ENCODE peak calls at places on chromosomes 16 and 17, in ten cellular contexts. G, P, Q, K, S, Y, E, I, J and M are unnamed samples.

GRCh38 chr16:54203384-54203783 is 83.2 kb downstream of the IRX3 start:
- DNase-seq in P (no peak), K (no peak), Q (no peak), I (no peak), G (no peak), J (no peak), E (no peak), S (no peak), Y (no peak), M (no peak)

GRCh38 chr17:50848039-50848438 is 12.7 kb downstream of the WFIKKN2 start:
- DNase-seq in S (no peak), Y (no peak), I (no peak), G (no peak), J (no peak), E (no peak), K (no peak), P (no peak), Q (no peak), M (no peak)

GRCh38 chr17:38868095-38868967 is 1.5 kb upstream of the LASP1 start:
- DNase-seq in Y (no peak), S (peak), E (peak), K (no peak), J (no peak), Q (no peak), G (peak), I (no peak), P (peak), M (no peak)

GRCh38 chr17:76394166-76394565 is 9.8 kb downstream of the SPHK1 start:
- DNase-seq in G (peak), K (no peak), J (no peak), S (no peak), Q (no peak), E (no peak), Y (no peak), I (no peak), P (no peak), M (no peak)

GRCh38 chr16:89017956-89018604 is 41.1 kb upstream of the CBFA2T3 start:
- DNase-seq in P (no peak), S (peak), E (no peak), Y (no peak), I (no peak), K (no peak), Q (peak), G (no peak), J (no peak), M (no peak)

GRCh38 chr16:13672196-13672595 is 247.8 kb upstream of the ERCC4 start:
- DNase-seq in S (no peak), Q (no peak), K (no peak), I (no peak), Y (no peak), G (no peak), P (no peak), E (no peak), J (no peak), M (no peak)

GRCh38 chr17:74369221-74369620 is 1.9 kb downstream of the GPR142 start:
- DNase-seq in Y (peak), I (no peak), Q (no peak), K (peak), S (no peak), J (no peak), G (no peak), E (no peak), P (no peak), M (no peak)

GRCh38 chr17:45722161-45722560 is 62.0 kb upstream of the CRHR1 start:
- DNase-seq in Q (peak), P (peak), K (no peak), E (no peak), Y (no peak), I (no peak), S (no peak), G (peak), J (no peak), M (peak)

GRCh38 chr16:56352351-56353053 is 72.8 kb downstream of the AMFR start:
- DNase-seq in Q (no peak), K (no peak), E (no peak), G (no peak), Y (no peak), J (no peak), S (peak), P (no peak), I (no peak), M (no peak)

GRCh38 chr17:48586355-48586924 is 3.6 kb downstream of the HOXB3 start:
- DNase-seq in I (no peak), K (no peak), G (peak), P (no peak), Q (no peak), S (no peak), E (no peak), J (no peak), Y (no peak), M (no peak)

GRCh38 chr16:5323284-5323683 is 225.7 kb upstream of the EEF2KMT start:
- DNase-seq in J (no peak), G (no peak), S (no peak), Y (no peak), I (no peak), P (no peak), Q (no peak), E (no peak), K (no peak), M (no peak)

GRCh38 chr16:68105611-68106010 is 20.4 kb downstream of the NFATC3 start:
- DNase-seq in P (no peak), G (no peak), E (no peak), S (no peak), Q (no peak), I (no peak), K (no peak), Y (no peak), J (no peak), M (no peak)

GRCh38 chr17:2335726-2336214 is 487 bp downstream of the TSR1 start:
- DNase-seq in G (peak), I (no peak), Q (peak), Y (peak), P (peak), K (no peak), J (peak), E (no peak), S (no peak), M (no peak)

GRCh38 chr16:64206877-64207276 is 915.0 kb downstream of the CDH11 start:
- DNase-seq in Y (no peak), E (no peak), S (no peak), Q (no peak), P (no peak), I (no peak), J (no peak), G (no peak), K (no peak), M (no peak)

GRCh38 chr17:46033392-46033791 is 34.3 kb downstream of the STH start:
- DNase-seq in K (no peak), I (no peak), P (no peak), S (no peak), G (no peak), Y (no peak), E (no peak), J (no peak), Q (no peak), M (no peak)

GRCh38 chr17:41530062-41531048 is 2.2 kb upstream of the KRT19 start:
- DNase-seq in K (no peak), G (peak), E (no peak), S (no peak), Q (peak), J (no peak), I (no peak), Y (no peak), P (peak), M (peak)

GRCh38 chr17:6505425-6506142 is 50.8 kb downstream of the PITPNM3 start:
- DNase-seq in Y (no peak), Q (no peak), G (peak), P (no peak), J (no peak), I (no peak), E (no peak), K (no peak), S (no peak), M (no peak)

GRCh38 chr16:31474173-31474714 is 2.3 kb downstream of the TGFB1I1 start:
- DNase-seq in K (no peak), I (no peak), G (no peak), E (no peak), S (no peak), P (peak), Q (peak), J (no peak), Y (no peak), M (no peak)

GRCh38 chr16:14358697-14359305 is 271.3 kb downstream of the PARN start:
- DNase-seq in P (no peak), E (no peak), I (no peak), G (no peak), Y (no peak), S (no peak), Q (no peak), J (no peak), K (no peak), M (no peak)

GRCh38 chr16:2856061-2856670 is 1.8 kb downstream of the PRSS22 start:
- DNase-seq in E (no peak), P (peak), G (no peak), Y (no peak), Q (no peak), I (no peak), J (no peak), K (no peak), S (no peak), M (peak)

GRCh38 chr16:81127051-81127450 is 30.9 kb upstream of the GCSH start:
- DNase-seq in Q (peak), G (peak), P (no peak), J (no peak), S (no peak), Y (no peak), I (no peak), E (no peak), K (no peak), M (no peak)

GRCh38 chr16:72932050-72932449 is 115.9 kb downstream of the ZFHX3 start:
- DNase-seq in S (no peak), Y (no peak), K (no peak), I (no peak), P (no peak), Q (no peak), J (no peak), E (no peak), G (no peak), M (no peak)

GRCh38 chr16:70778901-70779309 is 22.1 kb downstream of the VAC14 start:
- DNase-seq in S (no peak), G (no peak), E (peak), I (no peak), K (no peak), Y (no peak), Q (peak), J (no peak), P (peak), M (peak)